ENCODE peak calls at places on chromosome 15, in five cellular contexts. J, S, V, U and T are unnamed samples. For H3K9me3, the result is how much of the 10 kb centered on the place peaks cover.

GRCh38 chr15:81146454-81146853 is 12.4 kb downstream of the CFAP161 start:
- DNase-seq in J (no peak), S (no peak), V (no peak), U (no peak), T (no peak)

GRCh38 chr15:65355983-65356353 is 21.8 kb downstream of the IGDCC3 start:
- DNase-seq in J (no peak), S (no peak), V (no peak), U (no peak), T (no peak)

GRCh38 chr15:99732711-99733267 is 448 bp downstream of the LYSMD4 start:
- DNase-seq in J (peak), S (peak), V (no peak), U (peak), T (peak)

GRCh38 chr15:40565333-40566238 is 744 bp upstream of the CCDC32 start:
- DNase-seq in J (no peak), S (no peak), V (no peak), U (no peak), T (no peak)

GRCh38 chr15:93467327-93467726 is 378.3 kb upstream of the RGMA start:
- DNase-seq in J (peak), S (peak), V (no peak), U (peak), T (no peak)

GRCh38 chr15:44157679-44158078 is 37.4 kb downstream of the FRMD5 start:
- DNase-seq in J (no peak), S (peak), V (no peak), U (no peak), T (no peak)

GRCh38 chr15:91491131-91491950 is 362.2 kb upstream of the SLCO3A1 start:
- DNase-seq in J (no peak), S (peak), V (no peak), U (no peak), T (no peak)

GRCh38 chr15:94247789-94248638 is 16.7 kb downstream of the MCTP2 start:
- DNase-seq in J (no peak), S (no peak), V (no peak), U (no peak), T (peak)

GRCh38 chr15:43516801-43517353 is 531 bp upstream of the MAP1A start:
- DNase-seq in J (no peak), S (no peak), V (no peak), U (no peak), T (no peak)

GRCh38 chr15:39919740-39920509 is at the start of gene GPR176:
- DNase-seq in J (no peak), S (peak), V (no peak), U (no peak), T (peak)

GRCh38 chr15:78750566-78750965 is 60.7 kb downstream of the ADAMTS7 start:
- DNase-seq in J (no peak), S (no peak), V (no peak), U (peak), T (peak)

GRCh38 chr15:97545799-97546198 is 414.7 kb upstream of the ARRDC4 start:
- DNase-seq in J (no peak), S (no peak), V (no peak), U (no peak), T (no peak)

GRCh38 chr15:89575146-89575655 is at the start of gene TICRR:
- DNase-seq in J (peak), S (peak), V (peak), U (peak), T (peak)

GRCh38 chr15:89075121-89075640 is 13.1 kb upstream of the ABHD2 start:
- DNase-seq in J (no peak), S (peak), V (no peak), U (no peak), T (no peak)

GRCh38 chr15:89167267-89168176 is 53.9 kb downstream of the RLBP1 start:
- DNase-seq in J (no peak), S (peak), V (no peak), U (peak), T (no peak)

GRCh38 chr15:101037090-101037830 is 118.1 kb downstream of the LRRK1 start:
- DNase-seq in J (no peak), S (no peak), V (no peak), U (no peak), T (peak)
- H3K9me3 ChIP-seq in J (under half), S (under half), V (under half), U (under half), T (under half)

GRCh38 chr15:20346082-20346805 is 195.4 kb downstream of the GOLGA6L6 start:
- DNase-seq in J (no peak), S (peak), V (no peak), U (no peak), T (no peak)
- H3K9me3 ChIP-seq in J (under half), S (under half), V (under half), U (under half), T (under half)

DNA sequence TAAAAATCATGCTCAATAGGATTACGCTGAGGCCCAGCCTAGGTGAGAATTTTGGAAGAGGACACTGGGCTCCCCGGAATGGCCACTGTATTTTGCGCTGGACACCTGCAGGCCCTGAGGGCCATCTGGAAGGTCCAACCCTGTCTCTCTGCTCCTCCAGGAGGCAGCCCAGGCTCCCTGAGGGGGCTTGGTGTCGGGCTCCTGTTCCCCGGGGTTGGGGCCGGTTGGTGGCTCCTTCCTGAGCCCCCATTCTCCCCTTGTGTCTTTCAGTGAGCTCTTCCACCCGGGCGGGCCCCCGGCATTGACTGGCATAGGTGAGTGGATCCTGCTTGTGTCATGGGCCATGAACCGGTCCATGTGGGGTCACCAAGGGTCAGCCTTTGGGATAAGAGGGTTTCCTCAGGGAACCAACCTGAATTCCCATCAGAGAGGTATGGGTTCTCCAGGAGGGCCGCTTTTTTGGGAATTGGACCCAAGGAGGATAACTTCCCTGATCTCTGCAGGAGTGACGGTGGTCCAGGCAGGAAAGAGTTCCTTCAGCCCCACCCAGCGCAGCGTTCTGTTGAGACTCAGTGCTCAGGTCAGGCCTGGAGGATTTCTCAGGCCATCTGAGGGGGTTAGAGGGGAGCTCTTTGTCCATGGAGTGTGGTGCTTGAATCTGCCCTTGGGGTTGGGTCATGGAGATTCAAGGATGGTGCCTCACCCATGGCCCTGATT is 187.8 kb downstream of the UBE3A start:
- DNase-seq in J (no peak), S (no peak), V (no peak), U (peak), T (peak)
- H3K9me3 ChIP-seq in J (under half), S (under half), V (under half), U (under half), T (under half)

GRCh38 chr15:25178835-25179672 is 224.3 kb downstream of the SNRPN start:
- DNase-seq in J (no peak), S (no peak), V (no peak), U (peak), T (no peak)
- H3K9me3 ChIP-seq in J (under half), S (under half), V (under half), U (under half), T (under half)

DNA sequence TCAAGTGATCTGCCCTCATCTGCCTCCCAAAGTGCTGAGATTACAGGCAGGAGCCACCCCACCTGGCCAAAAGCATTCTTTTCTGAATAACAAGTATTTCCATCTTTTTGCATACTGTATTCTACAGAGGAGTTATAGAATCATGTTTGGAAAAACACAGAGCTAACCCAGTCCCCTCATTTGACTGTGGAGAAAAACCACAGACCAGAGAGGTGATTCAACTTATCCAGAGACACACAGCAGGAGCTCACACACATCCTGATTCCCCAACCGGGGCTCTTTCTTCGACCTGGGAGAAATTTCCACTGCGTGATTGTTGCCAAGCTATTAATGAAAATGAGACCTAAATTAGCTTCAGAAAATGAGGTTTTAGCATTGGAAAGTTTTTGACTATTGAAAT is 176.1 kb upstream of the TLE3 start:
- DNase-seq in J (no peak), S (no peak), V (no peak), U (no peak), T (no peak)
- H3K9me3 ChIP-seq in J (under half), S (under half), V (under half), U (under half), T (under half)

GRCh38 chr15:31156808-31157207 is 55.3 kb upstream of the TRPM1 start:
- DNase-seq in J (no peak), S (no peak), V (no peak), U (no peak), T (no peak)

GRCh38 chr15:31158858-31159569 is 57.5 kb upstream of the TRPM1 start:
- DNase-seq in J (no peak), S (no peak), V (no peak), U (peak), T (peak)

GRCh38 chr15:31156226-31156625 is 54.7 kb upstream of the TRPM1 start:
- DNase-seq in J (no peak), S (no peak), V (no peak), U (no peak), T (no peak)

GRCh38 chr15:31159837-31160236 is 58.3 kb upstream of the TRPM1 start:
- DNase-seq in J (no peak), S (no peak), V (no peak), U (no peak), T (no peak)

DNA sequence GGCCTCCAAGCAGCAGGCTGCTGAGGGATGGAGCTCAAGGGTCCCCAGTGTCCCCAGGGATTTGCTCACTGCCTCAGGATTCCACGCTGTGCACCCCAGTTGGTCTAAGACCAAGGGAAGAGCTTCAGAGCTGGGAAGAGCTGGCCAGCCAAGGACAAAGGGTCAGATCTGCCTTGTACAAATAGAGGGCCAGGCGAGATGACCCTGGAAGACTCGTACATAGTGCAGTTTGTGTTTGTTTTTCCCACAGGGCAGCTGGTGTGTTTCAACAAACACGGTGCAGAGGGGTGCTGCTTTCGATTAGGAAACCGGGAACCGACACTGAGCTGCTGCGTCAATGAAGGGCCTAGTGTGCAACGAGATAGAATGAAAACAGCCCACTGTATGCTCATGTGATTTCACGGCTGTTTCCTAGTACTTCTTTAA is 56.1 kb upstream of the TRPM1 start:
- DNase-seq in J (no peak), S (no peak), V (no peak), U (no peak), T (peak)
- H3K9me3 ChIP-seq in J (under half), S (under half), V (under half), U (under half), T (under half)

DNA sequence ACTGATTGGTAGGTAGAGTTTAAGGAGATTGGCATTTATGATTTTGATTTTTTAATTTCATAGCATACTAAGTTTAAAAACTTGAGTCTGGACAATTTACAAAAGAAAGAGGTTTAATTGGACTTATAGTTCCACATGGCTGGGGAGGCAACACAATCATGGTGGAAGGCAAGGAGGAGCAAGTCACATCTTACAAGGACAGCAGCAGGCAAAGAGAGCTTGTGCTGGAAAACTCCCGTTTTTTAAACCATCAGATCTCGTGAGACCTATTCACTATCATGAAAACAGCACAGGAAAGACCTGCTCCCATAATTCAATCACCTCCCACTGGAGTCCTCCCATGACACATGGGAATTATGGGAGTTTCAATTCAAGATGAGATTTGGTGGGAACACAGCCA is 630.9 kb upstream of the NR2F2 start:
- DNase-seq in J (no peak), S (no peak), V (no peak), U (no peak), T (no peak)
- H3K9me3 ChIP-seq in J (under half), S (under half), V (under half), U (under half), T (under half)